ENCODE peak calls at places on chromosome 19, in ten cellular contexts. A is thyroid gland; K is GM23338; J is Panc1; P is pancreas; W is colonic mucosa; V is substantia nigra; I is CD4-positive, alpha-beta T cell; R is cardiac muscle cell; Z is effector memory CD4-positive, alpha-beta T cell. B is an unnamed sample.

GRCh38 chr19:3538965-3539742 is at the start of gene TEKTIP1:
- DNase-seq in A (no peak), K (peak; percentile 51), J (no peak), P (no peak), W (no peak), V (peak; percentile 56), I (no peak), R (no peak), Z (no peak), B (no peak)

GRCh38 chr19:1968279-1969175 is 27.6 kb downstream of the CSNK1G2 start:
- DNase-seq in A (no peak), K (no peak), J (no peak), P (no peak), W (no peak), V (no peak), I (no peak), R (peak; percentile 11), Z (no peak), B (no peak)

GRCh38 chr19:12628040-12629022 is 17.6 kb downstream of the ZNF791 start:
- DNase-seq in A (no peak), K (peak; percentile 45), J (no peak), P (no peak), W (no peak), V (no peak), I (no peak), R (no peak), Z (no peak), B (no peak)

GRCh38 chr19:3844596-3844995 is 24.2 kb downstream of the ZFR2 start:
- DNase-seq in A (no peak), K (no peak), J (no peak), P (no peak), W (no peak), V (no peak), I (no peak), R (no peak), Z (no peak), B (no peak)

GRCh38 chr19:2791876-2792275 is 6.6 kb downstream of the THOP1 start:
- DNase-seq in A (peak; percentile 86), K (no peak), J (no peak), P (no peak), W (no peak), V (no peak), I (no peak), R (no peak), Z (no peak), B (no peak)

GRCh38 chr19:46069841-46070341 is 29.1 kb upstream of the IGFL4 start:
- DNase-seq in A (no peak), K (no peak), J (no peak), P (no peak), W (no peak), V (no peak), I (no peak), R (no peak), Z (no peak), B (no peak)

GRCh38 chr19:54172764-54173699 is at the start of gene TMC4:
- DNase-seq in A (peak; percentile 85), K (peak; percentile 97), J (no peak), P (peak; percentile 91), W (peak; percentile 84), V (no peak), I (no peak), R (no peak), Z (no peak), B (no peak)

GRCh38 chr19:18306903-18307681 is 15.8 kb downstream of the LSM4 start:
- DNase-seq in A (peak; percentile 20), K (peak; percentile 37), J (no peak), P (no peak), W (no peak), V (no peak), I (peak; percentile 35), R (no peak), Z (no peak), B (no peak)

GRCh38 chr19:18364826-18365528 is 21.0 kb upstream of the GDF15 start:
- DNase-seq in A (peak; percentile 89), K (peak; percentile 78), J (peak; percentile 89), P (peak; percentile 92), W (peak; percentile 93), V (no peak), I (no peak), R (peak; percentile 45), Z (no peak), B (no peak)

GRCh38 chr19:37997911-37998344 is 90.9 kb downstream of the SIPA1L3 start:
- DNase-seq in A (no peak), K (no peak), J (peak; percentile 90), P (no peak), W (no peak), V (no peak), I (no peak), R (no peak), Z (no peak), B (no peak)

DNA sequence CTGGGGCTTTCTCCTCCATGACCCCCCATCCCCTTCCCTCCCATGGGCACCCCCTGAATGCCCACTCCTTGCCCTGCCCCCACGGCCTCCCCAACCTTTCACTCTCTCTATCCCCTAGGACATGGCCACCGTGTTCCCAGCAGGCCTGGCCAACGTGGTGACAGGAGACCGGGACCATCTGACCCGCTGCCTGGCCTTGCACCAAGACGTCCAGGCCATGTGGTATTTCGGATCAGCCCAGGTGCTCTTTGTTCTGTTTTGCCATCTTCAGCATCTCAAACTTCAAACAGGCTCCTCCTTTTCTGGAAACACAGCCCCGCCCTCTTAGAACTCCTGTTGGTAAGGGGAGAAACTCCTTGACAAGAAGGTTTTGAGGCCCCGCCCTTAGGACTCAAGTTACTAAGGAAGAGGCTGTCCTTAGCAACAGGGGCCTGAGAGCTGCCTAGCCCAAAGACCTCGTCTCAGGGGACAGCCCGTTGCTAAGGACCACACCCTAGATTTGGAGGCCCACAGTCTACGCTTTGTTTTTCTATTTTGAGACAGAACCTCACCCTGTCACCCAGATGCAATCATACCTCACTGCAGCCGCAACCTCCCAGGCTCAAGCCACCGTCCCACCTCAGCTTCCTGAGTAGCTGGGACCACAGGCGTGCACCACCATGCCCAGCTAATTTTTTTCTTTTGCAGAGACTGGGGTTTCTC is 5.1 kb upstream of the FLT3LG start:
- DNase-seq in A (peak; percentile 36), K (peak; percentile 100), J (no peak), P (no peak), W (peak; percentile 67), V (no peak), I (peak; percentile 84), R (peak; percentile 66), Z (peak; percentile 93), B (peak; percentile 82)
- H3K27ac ChIP-seq in A (no peak overlapping the region), K (no peak overlapping the region), J (no peak overlapping the region), P (no peak overlapping the region), W (peak overlapping the region; percentile 47), V (no peak overlapping the region), I (peak overlapping the region; percentile 96), R (no peak overlapping the region), Z (peak overlapping the region; percentile 93), B (peak overlapping the region; percentile 88)

DNA sequence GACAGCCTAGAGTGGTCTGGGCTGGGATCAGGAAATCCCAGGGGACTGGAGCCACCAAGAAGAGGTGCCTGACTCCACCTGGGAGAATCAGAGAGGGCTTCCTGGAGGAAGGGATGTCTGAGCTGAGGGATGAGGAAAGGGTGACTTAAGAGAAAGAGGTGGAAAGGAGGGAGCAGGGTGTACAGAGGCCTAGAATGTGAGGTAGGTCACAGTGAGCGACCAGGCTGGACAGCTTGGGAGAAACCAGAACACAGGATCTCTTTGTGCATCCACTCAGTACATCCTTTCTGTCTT is 1.0 kb downstream of the TBCB start:
- DNase-seq in A (no peak), K (no peak), J (no peak), P (no peak), W (no peak), V (no peak), I (no peak), R (no peak), Z (no peak), B (no peak)
- H3K27ac ChIP-seq in A (no peak overlapping the region), K (no peak overlapping the region), J (peak overlapping the region; percentile 92), P (no peak overlapping the region), W (peak overlapping the region; percentile 68), V (peak overlapping the region; percentile 95), I (peak overlapping the region; percentile 87), R (no peak overlapping the region), Z (peak overlapping the region; percentile 82), B (peak overlapping the region; percentile 96)

GRCh38 chr19:39129116-39129515 is 3.5 kb downstream of the PAK4 start:
- DNase-seq in A (no peak), K (no peak), J (no peak), P (no peak), W (no peak), V (no peak), I (no peak), R (no peak), Z (no peak), B (no peak)

GRCh38 chr19:39126593-39127187 is 1.1 kb downstream of the PAK4 start:
- DNase-seq in A (no peak), K (no peak), J (no peak), P (peak; percentile 84), W (peak; percentile 84), V (no peak), I (no peak), R (no peak), Z (no peak), B (no peak)

GRCh38 chr19:39126312-39126561 is 651 bp downstream of the PAK4 start:
- DNase-seq in A (no peak), K (no peak), J (no peak), P (no peak), W (peak; percentile 53), V (no peak), I (no peak), R (no peak), Z (no peak), B (no peak)

GRCh38 chr19:39128511-39129079 is 3.0 kb downstream of the PAK4 start:
- DNase-seq in A (no peak), K (no peak), J (no peak), P (no peak), W (peak; percentile 53), V (no peak), I (no peak), R (no peak), Z (no peak), B (no peak)

DNA sequence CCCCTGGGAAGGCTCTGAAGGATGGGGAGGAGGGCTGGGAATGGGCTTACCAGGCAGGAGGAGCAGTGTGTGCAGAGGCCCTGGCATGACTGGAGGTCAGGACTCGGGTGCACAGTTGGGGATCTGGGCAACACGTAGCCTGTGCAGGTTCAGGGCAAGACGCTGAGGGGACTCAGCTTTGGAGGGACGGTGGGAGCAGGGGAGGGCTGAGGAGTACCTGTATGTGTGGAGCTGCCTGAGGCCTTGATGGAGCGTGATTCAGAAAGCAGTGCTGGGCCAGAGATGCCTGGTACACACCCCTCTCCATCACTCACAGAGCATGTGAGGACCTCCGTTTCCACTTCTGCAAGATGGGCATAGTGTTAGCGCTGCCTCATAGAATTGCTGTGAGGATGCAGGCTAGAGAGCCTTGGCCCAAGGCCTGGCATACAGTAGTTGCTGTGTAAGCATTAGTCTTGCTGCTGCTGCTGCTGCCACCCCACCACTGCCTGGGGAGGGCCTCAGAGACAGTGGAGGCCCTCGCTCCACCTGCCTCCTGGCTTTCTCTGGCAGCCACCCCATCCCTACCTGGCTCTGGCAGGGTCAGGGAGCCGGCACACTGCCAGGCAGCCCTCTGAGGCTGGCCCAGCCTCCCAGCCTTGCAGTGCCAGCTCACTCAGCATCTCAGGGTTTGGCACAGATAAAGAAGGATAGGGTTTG is 2.4 kb downstream of the PAK4 start:
- DNase-seq in A (peak; percentile 92), K (no peak), J (no peak), P (peak; percentile 85), W (peak; percentile 60), V (no peak), I (no peak), R (no peak), Z (no peak), B (no peak)
- H3K27ac ChIP-seq in A (peak overlapping the region; percentile 53), K (no peak overlapping the region), J (peak overlapping the region; percentile 89), P (peak overlapping the region; percentile 68), W (peak overlapping the region; percentile 92), V (peak overlapping the region; percentile 58), I (no peak overlapping the region), R (no peak overlapping the region), Z (no peak overlapping the region), B (peak overlapping the region; percentile 95)

GRCh38 chr19:47232422-47233211 is 1.6 kb upstream of the BBC3 start:
- DNase-seq in A (no peak), K (no peak), J (no peak), P (peak; percentile 50), W (peak; percentile 70), V (no peak), I (no peak), R (no peak), Z (no peak), B (no peak)
- H3K27ac ChIP-seq in A (no peak overlapping the region), K (peak overlapping the region; percentile 96), J (peak overlapping the region; percentile 17), P (peak overlapping the region; percentile 51), W (peak overlapping the region; percentile 88), V (no peak overlapping the region), I (no peak overlapping the region), R (no peak overlapping the region), Z (no peak overlapping the region), B (peak overlapping the region; percentile 94)